ENCODE peak calls at places on chromosome 6, in nine cellular contexts. L, V, Q, C, K, U, D, W and F are unnamed samples.

GRCh38 chr6:26187981-26188635 is 100.9 kb downstream of the HFE start:
- DNase-seq in V (peak), D (no peak), Q (no peak), U (peak), L (no peak), W (no peak), K (no peak), C (peak), F (no peak)

GRCh38 chr6:142822383-142822782 is 122.6 kb downstream of the HIVEP2 start:
- DNase-seq in L (no peak), V (no peak), D (no peak), W (no peak), Q (no peak), U (no peak), C (no peak), K (no peak), F (no peak)

GRCh38 chr6:25369043-25369442 is 89.9 kb downstream of the CARMIL1 start:
- DNase-seq in K (peak), L (no peak), U (no peak), D (no peak), C (no peak), W (no peak), V (no peak), Q (no peak), F (no peak)

GRCh38 chr6:11196511-11197174 is 35.8 kb downstream of the NEDD9 start:
- DNase-seq in K (no peak), C (no peak), U (no peak), Q (no peak), W (no peak), V (no peak), D (no peak), L (no peak), F (no peak)

GRCh38 chr6:163404825-163405265 is 9.7 kb upstream of the QKI start:
- DNase-seq in U (no peak), V (no peak), C (no peak), Q (no peak), K (no peak), D (no peak), W (no peak), L (peak), F (no peak)

GRCh38 chr6:11427091-11427739 is 110.3 kb upstream of the TMEM170B start:
- DNase-seq in L (no peak), Q (no peak), K (no peak), C (no peak), W (no peak), V (no peak), U (no peak), D (no peak), F (no peak)

GRCh38 chr6:130681028-130681427 is 146.2 kb upstream of the SMLR1 start:
- DNase-seq in U (no peak), V (no peak), K (no peak), W (no peak), D (no peak), C (no peak), L (no peak), Q (no peak), F (no peak)

GRCh38 chr6:88870728-88871330 is 92.6 kb downstream of the RNGTT start:
- DNase-seq in W (no peak), K (peak), V (no peak), Q (no peak), L (no peak), D (peak), U (peak), C (peak), F (peak)

GRCh38 chr6:150377211-150377781 is 8.5 kb downstream of the IYD start:
- DNase-seq in U (no peak), K (no peak), Q (no peak), V (peak), W (no peak), C (no peak), L (no peak), D (no peak), F (no peak)

GRCh38 chr6:44237813-44238433 is 9.0 kb upstream of the HSP90AB1 start:
- DNase-seq in D (peak), Q (peak), L (peak), V (peak), K (peak), U (peak), C (peak), W (no peak), F (peak)

GRCh38 chr6:170545405-170545804 is 7.7 kb downstream of the PSMB1 start:
- DNase-seq in V (no peak), Q (no peak), K (no peak), C (no peak), D (no peak), W (no peak), U (no peak), L (no peak), F (no peak)

GRCh38 chr6:2752477-2753115 is 1.9 kb upstream of the MYLK4 start:
- DNase-seq in U (no peak), K (no peak), Q (no peak), W (no peak), C (no peak), V (no peak), D (no peak), L (no peak), F (no peak)

GRCh38 chr6:110511401-110511800 is 35.0 kb upstream of the SLC22A16 start:
- DNase-seq in D (no peak), U (no peak), V (peak), W (no peak), L (no peak), K (no peak), C (no peak), Q (no peak), F (no peak)

GRCh38 chr6:104955491-104955890 is 1.4 kb upstream of the LIN28B start:
- DNase-seq in V (peak), Q (no peak), K (no peak), W (no peak), L (no peak), C (no peak), U (no peak), D (no peak), F (peak)

GRCh38 chr6:165800337-165800736 is 137.3 kb upstream of the PDE10A start:
- DNase-seq in C (no peak), U (no peak), L (no peak), D (no peak), Q (no peak), W (no peak), K (no peak), V (no peak), F (no peak)

GRCh38 chr6:111781055-111781708 is 92.1 kb downstream of the FYN start:
- DNase-seq in W (peak), Q (no peak), L (no peak), D (no peak), V (peak), U (no peak), C (no peak), K (no peak), F (no peak)

GRCh38 chr6:7247828-7248227 is 65.2 kb downstream of the SSR1 start:
- DNase-seq in K (no peak), U (no peak), V (no peak), W (no peak), L (no peak), D (no peak), C (no peak), Q (no peak), F (no peak)

GRCh38 chr6:72374864-72375263 is 247.0 kb upstream of the KCNQ5 start:
- DNase-seq in U (no peak), D (no peak), C (no peak), K (no peak), Q (no peak), W (no peak), L (no peak), V (no peak), F (no peak)

GRCh38 chr6:51844391-51844735 is 243.1 kb downstream of the PKHD1 start:
- DNase-seq in K (peak), Q (no peak), D (no peak), V (peak), L (no peak), U (no peak), W (no peak), C (no peak), F (peak)

GRCh38 chr6:6246539-6246938 is 73.9 kb downstream of the F13A1 start:
- DNase-seq in K (peak), Q (no peak), D (no peak), U (no peak), W (no peak), L (no peak), C (no peak), V (no peak), F (no peak)

GRCh38 chr6:10793695-10794094 is 44.6 kb downstream of the MAK start:
- DNase-seq in C (no peak), L (no peak), K (no peak), D (no peak), U (no peak), Q (no peak), W (no peak), V (no peak), F (no peak)

GRCh38 chr6:111803804-111804203 is 69.4 kb downstream of the FYN start:
- DNase-seq in D (no peak), L (no peak), U (peak), W (peak), V (no peak), Q (no peak), C (no peak), K (no peak), F (no peak)

GRCh38 chr6:131885237-131885636 is 65.9 kb downstream of the CCN2 start:
- DNase-seq in L (no peak), D (no peak), C (no peak), V (no peak), U (no peak), Q (no peak), W (no peak), K (no peak), F (no peak)

GRCh38 chr6:56719310-56719709 is 76.6 kb upstream of the DST start:
- DNase-seq in Q (no peak), U (no peak), L (no peak), K (no peak), C (no peak), W (no peak), V (no peak), D (no peak), F (no peak)

GRCh38 chr6:167898673-167899311 is 72.1 kb downstream of the AFDN start:
- DNase-seq in U (no peak), K (no peak), D (no peak), L (no peak), Q (no peak), C (no peak), V (no peak), W (peak), F (no peak)

GRCh38 chr6:3943373-3943772 is 94.2 kb downstream of the FAM50B start:
- DNase-seq in W (peak), V (no peak), U (no peak), L (no peak), D (no peak), K (no peak), C (no peak), Q (no peak), F (no peak)

GRCh38 chr6:96836579-96837137 is 619 bp downstream of the GPR63 start:
- DNase-seq in K (no peak), D (no peak), W (no peak), L (no peak), Q (no peak), V (peak), C (no peak), U (peak), F (peak)

GRCh38 chr6:158503222-158503621 is 56.7 kb upstream of the TMEM181 start:
- DNase-seq in K (no peak), V (no peak), Q (no peak), U (no peak), W (no peak), C (no peak), D (no peak), L (no peak), F (no peak)

GRCh38 chr6:109701774-109702173 is 10.7 kb downstream of the FIG4 start:
- DNase-seq in L (no peak), D (no peak), Q (no peak), W (no peak), V (no peak), C (no peak), U (no peak), K (peak), F (no peak)